ENCODE peak calls at places on chromosomes 13 and 19, in four cellular contexts. E is brain microvascular endothelial cell, A is left cardiac atrium, V is OCI-LY7. I is an unnamed sample.

GRCh38 chr19:35928507-35928906 is 7.7 kb upstream of the LRFN3 start:
- DNase-seq in E (no peak), V (peak; percentile 20), A (no peak), I (no peak)

GRCh38 chr19:38506723-38507550 is 73.4 kb downstream of the RYR1 start:
- DNase-seq in V (peak; percentile 95), A (peak; percentile 86), E (peak; percentile 35), I (peak; percentile 87)

GRCh38 chr13:27034678-27035111 is 136.9 kb downstream of the USP12 start:
- DNase-seq in A (no peak), V (no peak), E (no peak), I (no peak)

GRCh38 chr19:38223617-38224013 is 407 bp downstream of the DPF1 start:
- DNase-seq in E (no peak), V (no peak), A (no peak), I (no peak)

GRCh38 chr13:100244431-100244830 is 155.5 kb downstream of the PCCA start:
- DNase-seq in E (no peak), V (no peak), A (no peak), I (no peak)

GRCh38 chr13:109254271-109254670 is 532.1 kb downstream of the IRS2 start:
- DNase-seq in E (no peak), V (no peak), A (no peak), I (no peak)

GRCh38 chr19:1041272-1041834 is 1.4 kb downstream of the ABCA7 start:
- DNase-seq in E (no peak), A (no peak), V (no peak), I (no peak)

GRCh38 chr13:80881495-80882482 is 540.9 kb upstream of the SPRY2 start:
- DNase-seq in E (no peak), V (no peak), A (no peak), I (no peak)

GRCh38 chr19:55384576-55385235 is 614 bp upstream of the TMEM238 start:
- DNase-seq in A (no peak), V (peak; percentile 63), E (no peak), I (peak; percentile 52)

GRCh38 chr13:27728271-27728670 is 64.0 kb upstream of the GSX1 start:
- DNase-seq in E (no peak), A (no peak), V (no peak), I (peak; percentile 19)

GRCh38 chr13:100542546-100543156 is 45.9 kb downstream of the GGACT start:
- DNase-seq in A (no peak), V (peak; percentile 45), E (peak; percentile 5), I (peak; percentile 68)

GRCh38 chr13:52738719-52739467 is 727 bp downstream of the CNMD start:
- DNase-seq in V (no peak), E (no peak), A (peak; percentile 26), I (no peak)

GRCh38 chr13:109699628-109700071 is 86.7 kb downstream of the IRS2 start:
- DNase-seq in V (no peak), A (no peak), E (no peak), I (peak; percentile 63)

GRCh38 chr19:5103812-5104410 is 135.0 kb downstream of the KDM4B start:
- DNase-seq in E (no peak), A (no peak), V (no peak), I (no peak)

GRCh38 chr13:24502567-24503375 is 9.8 kb downstream of the PARP4 start:
- DNase-seq in E (peak; percentile 57), V (no peak), A (peak; percentile 46), I (no peak)

GRCh38 chr19:51259348-51260245 is 8.7 kb downstream of the SIGLECL1 start:
- DNase-seq in V (peak; percentile 37), E (peak; percentile 37), A (no peak), I (peak; percentile 75)

GRCh38 chr13:113493315-113493951 is 2.9 kb upstream of the DCUN1D2 start:
- DNase-seq in E (peak; percentile 79), A (no peak), V (no peak), I (peak; percentile 85)

GRCh38 chr19:49469828-49470614 is 4.0 kb upstream of the FLT3LG start:
- DNase-seq in E (no peak), A (no peak), V (peak; percentile 72), I (peak; percentile 89)

GRCh38 chr19:55257461-55258411 is 1.1 kb downstream of the PPP6R1 start:
- DNase-seq in E (peak; percentile 9), A (no peak), V (peak; percentile 47), I (peak; percentile 61)

GRCh38 chr13:100454876-100455275 is 133.7 kb downstream of the GGACT start:
- DNase-seq in E (peak; percentile 43), A (no peak), V (no peak), I (peak; percentile 62)

GRCh38 chr19:45638930-45639729 is at the start of gene EML2:
- DNase-seq in V (peak; percentile 69), A (peak; percentile 60), E (no peak), I (peak; percentile 47)

GRCh38 chr13:30388401-30389283 is 33.7 kb upstream of the UBE2L5 start:
- DNase-seq in A (peak; percentile 38), V (no peak), E (no peak), I (peak; percentile 80)

GRCh38 chr13:54574791-54575190 is 1546.2 kb downstream of the OLFM4 start:
- DNase-seq in E (no peak), V (no peak), A (no peak), I (no peak)

GRCh38 chr19:49472936-49473335 is 1.1 kb upstream of the FLT3LG start:
- DNase-seq in V (no peak), E (no peak), A (no peak), I (no peak)